ENCODE peak calls at places on chromosome 3, in nine cellular contexts. Q is stomach, T is sigmoid colon, F is GM12878, V is prostate gland, O is HL-60, P is suprapubic skin, S is GM23338, C is transverse colon. X is an unnamed sample.

GRCh38 chr3:23834082-23834870 is 28.5 kb downstream of the UBE2E1 start:
- DNase-seq in P (no peak), S (peak; percentile 33), O (no peak), V (no peak), Q (no peak), C (no peak), F (no peak), T (no peak), X (no peak)

GRCh38 chr3:163971861-163972260 is 1106.4 kb downstream of the SI start:
- DNase-seq in T (no peak), Q (no peak), P (no peak), V (no peak), F (no peak), S (no peak), O (no peak), C (no peak), X (no peak)

GRCh38 chr3:50238549-50239026 is 2.6 kb downstream of the GNAI2 start:
- DNase-seq in F (no peak), V (peak; percentile 95), T (peak; percentile 96), Q (peak; percentile 95), O (no peak), P (peak; percentile 94), C (peak; percentile 93), S (no peak), X (peak; percentile 92)

GRCh38 chr3:183537295-183537730 is 18.2 kb downstream of the KLHL6 start:
- DNase-seq in T (no peak), P (no peak), V (no peak), O (peak; percentile 85), C (no peak), S (no peak), F (no peak), Q (no peak), X (no peak)

GRCh38 chr3:151630035-151630434 is 103.7 kb upstream of the AADACL2 start:
- DNase-seq in V (no peak), S (no peak), T (no peak), F (no peak), P (no peak), O (no peak), Q (no peak), C (no peak), X (no peak)

GRCh38 chr3:149151843-149152242 is 22.4 kb downstream of the HPS3 start:
- DNase-seq in C (no peak), S (no peak), Q (no peak), P (no peak), V (no peak), T (no peak), O (no peak), F (no peak), X (no peak)

GRCh38 chr3:143068059-143068458 is 51.5 kb upstream of the CHST2 start:
- DNase-seq in F (no peak), C (no peak), O (no peak), P (no peak), S (peak; percentile 40), T (no peak), Q (no peak), V (no peak), X (no peak)

GRCh38 chr3:52892625-52893311 is 4.6 kb downstream of the STIMATE start:
- DNase-seq in O (no peak), T (no peak), P (no peak), S (no peak), Q (no peak), C (no peak), F (peak; percentile 41), V (no peak), X (no peak)

GRCh38 chr3:117074833-117075232 is 365.3 kb downstream of the TUSC7 start:
- DNase-seq in P (no peak), C (no peak), V (no peak), Q (no peak), F (no peak), T (no peak), O (no peak), S (no peak), X (no peak)

GRCh38 chr3:150787741-150788370 is 24.9 kb upstream of the SIAH2 start:
- DNase-seq in T (peak; percentile 87), V (peak; percentile 77), F (no peak), P (peak; percentile 86), O (no peak), C (peak; percentile 87), Q (peak; percentile 88), S (peak; percentile 94), X (peak; percentile 96)

GRCh38 chr3:106176734-106177133 is 307.9 kb upstream of the CBLB start:
- DNase-seq in O (peak; percentile 36), V (no peak), C (no peak), T (no peak), Q (no peak), P (no peak), S (no peak), F (peak; percentile 88), X (no peak)

GRCh38 chr3:99562138-99562537 is 76.3 kb upstream of the COL8A1 start:
- DNase-seq in S (peak; percentile 60), P (no peak), C (no peak), O (no peak), V (no peak), Q (no peak), F (no peak), T (no peak), X (no peak)

GRCh38 chr3:114714957-114715356 is 421.1 kb downstream of the TIGIT start:
- DNase-seq in P (no peak), T (no peak), O (no peak), F (no peak), Q (no peak), V (no peak), S (no peak), C (no peak), X (no peak)

GRCh38 chr3:125003369-125003853 is 52.4 kb downstream of the HEG1 start:
- DNase-seq in V (peak; percentile 31), Q (no peak), S (no peak), F (no peak), P (no peak), T (peak; percentile 91), O (no peak), C (peak; percentile 34), X (no peak)

GRCh38 chr3:36993326-36994283 is at the start of gene MLH1:
- DNase-seq in S (peak; percentile 87), F (peak; percentile 100), V (peak; percentile 91), C (peak; percentile 100), P (peak; percentile 96), Q (peak; percentile 100), O (peak; percentile 100), T (peak; percentile 97), X (peak; percentile 98)

GRCh38 chr3:37861540-37862051 is at the start of gene CTDSPL:
- DNase-seq in S (peak; percentile 65), V (no peak), P (no peak), C (peak; percentile 54), F (no peak), T (peak; percentile 68), Q (peak; percentile 62), O (no peak), X (peak; percentile 85)

DNA sequence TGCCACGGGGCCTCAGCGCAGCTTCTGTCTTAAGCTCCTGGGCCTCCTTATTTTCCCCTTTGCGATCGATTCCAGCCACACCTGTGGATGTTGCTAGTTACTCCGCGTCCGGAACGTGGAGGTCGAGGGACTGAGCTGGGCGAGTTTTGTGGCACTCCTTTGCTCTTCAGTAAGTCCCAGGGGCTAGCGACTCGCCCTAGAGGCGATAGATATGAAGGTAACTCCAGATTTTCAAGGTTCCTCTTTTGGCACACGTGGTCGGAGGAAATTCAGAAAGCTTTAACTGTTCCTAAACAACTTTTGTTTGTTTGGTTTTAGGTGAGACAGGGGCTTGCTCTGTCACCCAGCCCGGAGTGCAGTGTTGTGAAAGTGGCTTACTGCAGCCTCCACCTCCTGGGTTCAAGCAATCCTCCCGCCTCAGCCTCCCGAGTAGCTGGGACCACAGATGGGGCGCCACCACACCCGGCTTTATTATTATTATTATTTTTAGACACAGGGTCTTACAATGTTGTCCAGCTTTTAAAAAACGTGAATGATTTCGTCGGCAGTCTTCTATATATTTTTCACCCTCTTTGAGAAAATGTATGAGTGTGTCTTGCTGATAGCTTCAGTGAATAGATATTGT is 657 bp downstream of the MFSD1 start:
- DNase-seq in T (no peak), V (peak; percentile 18), F (no peak), S (no peak), P (no peak), O (no peak), C (peak; percentile 26), Q (no peak), X (peak; percentile 78)
- H3K27ac ChIP-seq in T (peak overlapping the region; percentile 86), V (peak overlapping the region; percentile 75), F (peak overlapping the region; percentile 61), S (no peak overlapping the region), P (peak overlapping the region; percentile 89), O (peak overlapping the region; percentile 97), C (peak overlapping the region; percentile 90), Q (peak overlapping the region; percentile 79), X (peak overlapping the region; percentile 95)

DNA sequence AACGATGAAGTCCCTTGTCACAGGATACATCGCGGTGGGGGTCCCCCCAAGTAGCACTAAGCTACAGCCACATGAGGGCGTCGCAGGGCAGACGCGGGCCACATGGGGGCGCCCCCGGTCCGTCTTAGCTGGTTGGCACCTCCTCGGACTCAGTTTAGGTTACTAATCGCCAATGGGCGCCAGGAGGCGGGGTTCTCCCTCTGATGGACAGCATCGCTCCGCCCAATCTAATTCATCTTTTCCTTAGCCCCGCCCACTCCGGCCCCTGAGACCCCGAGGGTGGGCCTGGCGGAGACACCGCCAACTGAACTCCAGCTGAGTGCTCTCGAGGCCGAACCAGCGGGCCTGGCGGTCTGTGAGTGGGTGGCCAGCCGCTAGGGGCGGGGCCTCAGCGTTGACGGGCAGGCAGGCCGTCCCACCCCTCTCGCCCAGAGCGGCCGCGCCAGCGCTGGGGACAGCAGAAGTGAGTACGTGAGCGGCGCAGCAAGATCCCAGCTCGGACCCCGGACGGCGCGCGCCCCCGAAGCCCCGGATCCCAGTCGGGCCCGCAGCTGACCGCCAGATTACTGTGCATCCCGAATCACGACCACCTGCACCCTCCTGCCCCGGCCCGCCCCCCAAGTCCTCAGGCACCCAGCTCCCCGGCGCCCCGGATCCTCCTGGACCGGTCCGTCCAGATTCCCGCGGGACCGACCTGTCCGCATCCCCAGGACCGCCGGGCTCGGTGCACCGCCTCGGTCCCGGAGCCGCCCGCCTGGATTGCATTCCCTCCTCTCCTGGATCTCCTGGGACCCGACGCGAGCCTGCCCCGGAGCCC is at the start of gene EPHB3:
- DNase-seq in V (peak; percentile 100), T (peak; percentile 100), Q (peak; percentile 100), F (peak; percentile 34), C (peak; percentile 99), P (peak; percentile 100), S (peak; percentile 100), O (peak; percentile 88), X (peak; percentile 97)
- TF ChIP-seq POLR2AphosphoS5 in V (peak; percentile 96), T (peak; percentile 92), Q (peak; percentile 89), F (no peak), C (peak; percentile 96), P (peak; percentile 68), S (peak; percentile 61), O (no peak), X (peak; percentile 83)

GRCh38 chr3:169668081-169668956 is 4.8 kb upstream of the MECOM start:
- DNase-seq in P (no peak), S (peak; percentile 68), C (peak; percentile 40), O (no peak), Q (peak; percentile 64), F (no peak), T (no peak), V (peak; percentile 38), X (peak; percentile 76)
- H3K27me3 ChIP-seq in P (peaks cover 90% of the 10 kb centered on the region), S (peaks cover 67% of the 10 kb centered on the region), C (peaks cover 99% of the 10 kb centered on the region), O (peaks cover 71% of the 10 kb centered on the region), Q (peaks cover 29% of the 10 kb centered on the region), F (peaks cover 29% of the 10 kb centered on the region), T (peaks cover 54% of the 10 kb centered on the region), V (peaks cover 8% of the 10 kb centered on the region), X (peaks cover 79% of the 10 kb centered on the region)

DNA sequence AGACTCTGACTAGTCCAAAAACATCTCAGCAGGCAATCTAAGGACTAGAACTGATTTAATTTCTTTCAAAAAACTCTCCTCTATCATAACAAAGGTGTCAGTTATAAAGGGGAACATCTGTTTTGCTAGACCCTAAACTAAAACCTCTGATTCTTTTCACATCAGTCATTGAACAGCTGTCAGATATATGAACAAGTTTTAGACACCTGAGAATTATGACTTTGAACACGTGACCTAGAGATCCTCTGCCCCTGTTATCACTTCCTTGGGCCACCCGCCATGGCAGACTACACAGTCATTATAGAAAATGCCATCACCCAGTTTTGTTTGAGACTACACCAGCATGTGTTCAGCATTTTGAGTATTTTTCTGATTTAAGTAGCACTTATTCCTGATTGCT is 282.3 kb upstream of the TBL1XR1 start:
- DNase-seq in S (no peak), O (no peak), T (no peak), P (no peak), V (no peak), C (no peak), F (no peak), Q (no peak), X (no peak)
- H3K27ac ChIP-seq in S (no peak overlapping the region), O (no peak overlapping the region), T (peak overlapping the region; percentile 80), P (peak overlapping the region; percentile 84), V (peak overlapping the region; percentile 88), C (peak overlapping the region; percentile 71), F (no peak overlapping the region), Q (peak overlapping the region; percentile 82), X (no peak overlapping the region)

X was measured in spleen.